ENCODE peak calls at places on chromosomes 5 and 9, in eight cellular contexts. T, S, C, I, V, L, X and D are unnamed samples.

GRCh38 chr5:132406144-132406783 is 36.8 kb downstream of the SLC22A5 start:
- DNase-seq in X (no peak), C (no peak), I (no peak), V (no peak), L (no peak), T (no peak), S (no peak), D (no peak)

GRCh38 chr9:135523521-135524129 is 2.4 kb downstream of the LCN1 start:
- DNase-seq in C (no peak), V (no peak), L (no peak), X (peak; percentile 71), I (peak; percentile 66), T (no peak), S (no peak), D (no peak)

GRCh38 chr5:91219141-91219802 is 163.8 kb downstream of the ARRDC3 start:
- DNase-seq in I (peak; percentile 71), X (no peak), V (no peak), L (no peak), S (no peak), C (no peak), T (peak; percentile 62), D (no peak)

GRCh38 chr5:179914032-179914755 is 6.5 kb upstream of the TBC1D9B start:
- DNase-seq in C (no peak), X (peak; percentile 24), L (no peak), I (no peak), S (no peak), V (no peak), T (peak; percentile 48), D (no peak)

GRCh38 chr5:1594336-1595106 is 70.8 kb upstream of the LPCAT1 start:
- DNase-seq in I (peak; percentile 89), V (peak; percentile 62), T (peak; percentile 69), C (peak; percentile 92), L (peak; percentile 94), X (peak; percentile 90), S (peak; percentile 55), D (peak; percentile 9)

GRCh38 chr9:113154471-113154870 is 3.7 kb downstream of the SLC31A2 start:
- DNase-seq in T (no peak), L (no peak), I (peak; percentile 72), X (no peak), S (no peak), V (no peak), C (no peak), D (no peak)

GRCh38 chr5:79020861-79021561 is 35.9 kb upstream of the ARSB start:
- DNase-seq in L (peak; percentile 51), S (peak; percentile 45), I (peak; percentile 78), C (peak; percentile 61), V (no peak), X (peak; percentile 83), T (peak; percentile 32), D (peak; percentile 62)

GRCh38 chr9:92790542-92791527 is 26.2 kb upstream of the BICD2 start:
- DNase-seq in L (peak; percentile 80), C (peak; percentile 80), T (peak; percentile 77), V (peak; percentile 61), S (peak; percentile 79), X (no peak), I (peak; percentile 81), D (peak; percentile 52)

GRCh38 chr9:32431940-32432555 is 47.6 kb downstream of the ACO1 start:
- DNase-seq in C (peak; percentile 48), I (peak; percentile 71), T (peak; percentile 40), V (peak; percentile 13), L (peak; percentile 38), S (peak; percentile 22), X (no peak), D (no peak)

GRCh38 chr9:84898188-84898587 is 228.7 kb downstream of the NTRK2 start:
- DNase-seq in C (no peak), T (no peak), I (no peak), L (no peak), S (no peak), V (no peak), X (no peak), D (no peak)

GRCh38 chr5:154944716-154945115 is 3.8 kb downstream of the MRPL22 start:
- DNase-seq in S (no peak), V (no peak), X (no peak), C (no peak), I (no peak), T (no peak), L (no peak), D (no peak)

GRCh38 chr5:143471041-143471509 is 67.6 kb upstream of the NR3C1 start:
- DNase-seq in L (no peak), V (no peak), C (no peak), I (no peak), S (no peak), T (no peak), X (no peak), D (no peak)

GRCh38 chr5:140251527-140251973 is 51.4 kb downstream of the PFDN1 start:
- DNase-seq in C (no peak), L (peak; percentile 71), S (peak; percentile 86), I (no peak), X (no peak), T (no peak), V (peak; percentile 13), D (peak; percentile 78)

GRCh38 chr5:139378941-139379361 is 4.1 kb downstream of the SLC23A1 start:
- DNase-seq in L (no peak), I (peak; percentile 56), V (no peak), X (peak; percentile 60), T (no peak), S (no peak), C (no peak), D (no peak)

GRCh38 chr5:97043511-97043910 is 98.9 kb downstream of the LIX1 start:
- DNase-seq in T (no peak), S (no peak), V (no peak), I (no peak), L (no peak), C (no peak), X (no peak), D (no peak)

GRCh38 chr9:75615284-75615683 is 275.2 kb upstream of the PCSK5 start:
- DNase-seq in L (no peak), T (no peak), V (no peak), C (no peak), S (no peak), I (no peak), X (no peak), D (no peak)

GRCh38 chr9:124415852-124416484 is 726 bp upstream of the PSMB7 start:
- DNase-seq in S (no peak), C (peak; percentile 61), T (no peak), V (no peak), X (no peak), I (peak; percentile 53), L (no peak), D (no peak)

GRCh38 chr5:151696470-151697061 is 9.9 kb upstream of the SPARC start:
- DNase-seq in C (peak; percentile 72), I (peak; percentile 83), T (no peak), S (no peak), V (no peak), X (peak; percentile 94), L (no peak), D (no peak)

GRCh38 chr9:129697111-129697955 is 31.9 kb downstream of the PRRX2 start:
- DNase-seq in V (peak; percentile 1), I (peak; percentile 79), L (peak; percentile 67), X (peak; percentile 95), T (no peak), S (no peak), C (peak; percentile 94), D (no peak)

GRCh38 chr9:105264380-105264779 is 19.9 kb downstream of the SLC44A1 start:
- DNase-seq in S (no peak), T (no peak), L (no peak), I (no peak), X (no peak), C (no peak), V (no peak), D (no peak)

GRCh38 chr5:149489605-149490037 is 61.6 kb downstream of the CSNK1A1 start:
- DNase-seq in V (no peak), C (no peak), T (peak; percentile 66), X (no peak), I (no peak), S (no peak), L (no peak), D (no peak)

GRCh38 chr9:83304686-83305085 is 233.5 kb downstream of the FRMD3 start:
- DNase-seq in L (no peak), X (peak; percentile 93), S (no peak), I (peak; percentile 93), T (peak; percentile 71), C (no peak), V (no peak), D (no peak)

GRCh38 chr9:78209127-78209526 is 26.7 kb upstream of the CEP78 start:
- DNase-seq in T (no peak), C (no peak), X (no peak), I (no peak), V (no peak), S (no peak), L (no peak), D (no peak)

GRCh38 chr5:1509346-1510085 is 14.2 kb downstream of the LPCAT1 start:
- DNase-seq in X (peak; percentile 69), S (no peak), L (peak; percentile 1), V (no peak), I (peak; percentile 52), T (no peak), C (no peak), D (no peak)

GRCh38 chr9:99264070-99264469 is 42.0 kb downstream of the SEC61B start:
- DNase-seq in I (no peak), C (peak; percentile 29), V (no peak), T (no peak), X (no peak), S (no peak), L (peak; percentile 54), D (no peak)

GRCh38 chr5:115575167-115576070 is 26.9 kb downstream of the TICAM2 start:
- DNase-seq in C (no peak), T (no peak), I (no peak), S (no peak), X (no peak), V (no peak), L (no peak), D (peak; percentile 92)

GRCh38 chr9:34384368-34385165 is 7.9 kb upstream of the MYORG start:
- DNase-seq in C (no peak), S (no peak), L (no peak), V (no peak), T (no peak), X (no peak), I (no peak), D (no peak)

GRCh38 chr9:119284587-119285337 is 84.5 kb downstream of the BRINP1 start:
- DNase-seq in T (peak; percentile 24), I (no peak), X (no peak), C (no peak), V (no peak), L (no peak), S (no peak), D (no peak)

GRCh38 chr5:111735829-111736228 is 21.2 kb downstream of the NREP start:
- DNase-seq in S (no peak), V (no peak), T (no peak), I (peak; percentile 78), L (peak; percentile 53), C (peak; percentile 26), X (no peak), D (no peak)

GRCh38 chr5:31982661-31983060 is 191.5 kb downstream of the GOLPH3 start:
- DNase-seq in X (no peak), V (no peak), S (no peak), I (no peak), T (no peak), C (no peak), L (no peak), D (no peak)

GRCh38 chr5:170986598-170986997 is 124.8 kb downstream of the RANBP17 start:
- DNase-seq in I (no peak), V (no peak), C (no peak), T (no peak), X (no peak), L (no peak), S (no peak), D (peak; percentile 37)

GRCh38 chr5:132456553-132457361 is 33.8 kb downstream of the IRF1 start:
- DNase-seq in I (no peak), X (peak; percentile 91), S (peak; percentile 75), C (no peak), T (no peak), L (peak; percentile 53), V (no peak), D (no peak)

GRCh38 chr5:172173771-172174170 is 14.3 kb downstream of the STK10 start:
- DNase-seq in T (no peak), V (peak; percentile 49), X (peak; percentile 82), S (peak; percentile 90), I (no peak), C (no peak), L (peak; percentile 85), D (no peak)

GRCh38 chr9:127112683-127113539 is 9.5 kb downstream of the ANGPTL2 start:
- DNase-seq in V (no peak), L (no peak), I (no peak), C (no peak), S (no peak), T (no peak), X (peak; percentile 73), D (no peak)